ENCODE peak calls at places on chromosomes 2 and 18, in nine cellular contexts. B is heart right ventricle; L is AG10803; C is CD4-positive, CD25-positive, alpha-beta regulatory T cell; X is ovary; H is tibial nerve; U is uterus; I is OCI-LY7; M is hepatocyte. G is an unnamed sample.

GRCh38 chr2:218733615-218734021 is 23.0 kb downstream of the TTLL4 start:
- DNase-seq in B (no peak), L (peak), C (peak), X (no peak), H (peak), U (no peak), I (no peak), M (no peak), G (no peak)

GRCh38 chr2:240605867-240606743 is 19.2 kb upstream of the GPR35 start:
- DNase-seq in B (no peak), L (no peak), C (no peak), X (no peak), H (no peak), U (no peak), I (no peak), M (no peak), G (no peak)

GRCh38 chr2:24111407-24111861 is 11.7 kb downstream of the PFN4 start:
- DNase-seq in B (no peak), L (peak), C (no peak), X (no peak), H (no peak), U (no peak), I (no peak), M (no peak), G (no peak)

GRCh38 chr2:130728549-130729310 is at the start of gene GPR148:
- DNase-seq in B (no peak), L (no peak), C (no peak), X (no peak), H (no peak), U (no peak), I (no peak), M (no peak), G (peak)

GRCh38 chr2:110677080-110677479 is 783 bp downstream of the BUB1 start:
- DNase-seq in B (no peak), L (no peak), C (peak), X (no peak), H (no peak), U (no peak), I (no peak), M (no peak), G (no peak)

GRCh38 chr2:160109243-160109642 is 46.8 kb upstream of the PLA2R1 start:
- DNase-seq in B (no peak), L (no peak), C (no peak), X (no peak), H (no peak), U (no peak), I (no peak), M (no peak), G (no peak)

GRCh38 chr2:241224851-241225438 is 36.5 kb downstream of the ANO7 start:
- DNase-seq in B (no peak), L (no peak), C (no peak), X (no peak), H (no peak), U (no peak), I (no peak), M (no peak), G (no peak)

GRCh38 chr2:62325398-62325797 is 129.5 kb downstream of the B3GNT2 start:
- DNase-seq in B (no peak), L (no peak), C (no peak), X (no peak), H (no peak), U (no peak), I (no peak), M (no peak), G (no peak)

GRCh38 chr2:71000780-71001591 is 6.3 kb upstream of the TEX261 start:
- DNase-seq in B (peak), L (peak), C (peak), X (peak), H (peak), U (peak), I (peak), M (peak), G (peak)

GRCh38 chr18:28511421-28511821 is 334.5 kb upstream of the CDH2 start:
- DNase-seq in B (no peak), L (peak), C (no peak), X (no peak), H (no peak), U (no peak), I (no peak), M (no peak), G (no peak)

GRCh38 chr2:98936917-98937351 is 909 bp upstream of the CRACDL start:
- DNase-seq in B (no peak), L (no peak), C (no peak), X (no peak), H (no peak), U (no peak), I (no peak), M (no peak), G (no peak)

GRCh38 chr2:98935777-98936132 is 270 bp downstream of the CRACDL start:
- DNase-seq in B (no peak), L (no peak), C (no peak), X (peak), H (no peak), U (no peak), I (no peak), M (no peak), G (no peak)

GRCh38 chr2:98935111-98935770 is 784 bp downstream of the CRACDL start:
- DNase-seq in B (no peak), L (no peak), C (no peak), X (no peak), H (no peak), U (no peak), I (no peak), M (no peak), G (no peak)

GRCh38 chr2:98937906-98938305 is 1.9 kb upstream of the CRACDL start:
- DNase-seq in B (no peak), L (no peak), C (no peak), X (no peak), H (no peak), U (no peak), I (no peak), M (no peak), G (no peak)

GRCh38 chr2:98936133-98936916 is at the start of gene CRACDL:
- DNase-seq in B (no peak), L (no peak), C (peak), X (peak), H (no peak), U (no peak), I (no peak), M (peak), G (no peak)
- H3K4me3 ChIP-seq in B (peak), L (no peak), C (no peak), X (peak), H (peak), U (peak), I (no peak), M (peak), G (no peak)

DNA sequence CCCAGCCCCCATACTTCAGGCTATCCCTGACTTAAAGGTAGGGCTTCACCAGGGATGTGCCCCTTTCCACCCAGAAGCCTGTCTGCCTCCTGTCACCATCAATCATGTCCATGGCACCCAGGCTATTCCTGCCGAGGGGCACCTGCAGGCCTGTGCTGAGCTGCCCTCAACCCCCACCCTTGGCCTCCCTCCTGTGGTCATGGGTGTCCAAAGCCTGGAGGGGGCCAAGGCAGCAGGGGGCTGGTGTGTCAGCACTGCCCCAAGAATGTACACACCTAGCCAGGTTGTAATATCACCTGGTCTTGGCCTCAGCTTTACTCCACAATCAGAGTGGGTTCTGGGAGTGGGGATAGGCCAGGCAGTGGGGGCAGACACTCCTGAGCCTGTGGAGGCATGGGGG is 69.3 kb downstream of the SUCLG1 start:
- DNase-seq in B (no peak), L (no peak), C (no peak), X (no peak), H (no peak), U (no peak), I (no peak), M (no peak), G (no peak)
- H3K4me3 ChIP-seq in B (no peak), L (no peak), C (no peak), X (no peak), H (no peak), U (no peak), I (no peak), M (no peak), G (no peak)

GRCh38 chr18:37254973-37255372 is 310.6 kb downstream of the CELF4 start:
- DNase-seq in B (no peak), L (no peak), C (no peak), X (no peak), H (no peak), U (no peak), I (no peak), M (no peak), G (no peak)

GRCh38 chr18:37252342-37252741 is 313.3 kb downstream of the CELF4 start:
- DNase-seq in B (no peak), L (no peak), C (no peak), X (no peak), H (no peak), U (no peak), I (no peak), M (no peak), G (no peak)

GRCh38 chr18:37254256-37254880 is 311.2 kb downstream of the CELF4 start:
- DNase-seq in B (no peak), L (no peak), C (no peak), X (peak), H (no peak), U (no peak), I (no peak), M (peak), G (no peak)

GRCh38 chr18:37252854-37253396 is 312.7 kb downstream of the CELF4 start:
- DNase-seq in B (no peak), L (no peak), C (no peak), X (no peak), H (no peak), U (no peak), I (no peak), M (peak), G (no peak)

GRCh38 chr18:37253424-37254255 is 312.0 kb downstream of the CELF4 start:
- DNase-seq in B (peak), L (no peak), C (no peak), X (peak), H (no peak), U (no peak), I (no peak), M (peak), G (no peak)
- H3K4me3 ChIP-seq in B (peak), L (no peak), C (no peak), X (peak), H (peak), U (no peak), I (no peak), M (peak), G (no peak)

GRCh38 chr18:45149712-45150111 is 465.6 kb upstream of the SLC14A2 start:
- DNase-seq in B (no peak), L (no peak), C (no peak), X (no peak), H (no peak), U (no peak), I (no peak), M (no peak), G (no peak)
- H3K4me3 ChIP-seq in B (no peak), L (no peak), C (no peak), X (no peak), H (no peak), U (no peak), I (no peak), M (no peak), G (no peak)

GRCh38 chr18:4233468-4233867 is 221.6 kb downstream of the DLGAP1 start:
- DNase-seq in B (no peak), L (no peak), C (no peak), X (no peak), H (no peak), U (no peak), I (no peak), M (no peak), G (no peak)
- H3K4me3 ChIP-seq in B (no peak), L (no peak), C (no peak), X (no peak), H (no peak), U (no peak), I (no peak), M (no peak), G (no peak)